ENCODE peak calls at places on chromosomes 1 and 21, in seven cellular contexts. A is stimulated activated CD4-positive, alpha-beta T cell treated with anti-CD3 and anti-CD28 coated beads, Interleukin-12 subunit alpha, Interleukin-12 subunit beta, amount 100 ng/mL, for 4 hours; O is HCEC 1CT; X is A549; J is heart right ventricle; T is endothelial cell; M is breast epithelium. W is an unnamed sample.

GRCh38 chr1:236502972-236503639 is 20.7 kb upstream of the LGALS8 start:
- DNase-seq in A (no peak), O (peak), X (peak), J (peak), T (peak), M (no peak), W (peak)

GRCh38 chr1:150156868-150157603 is 7.3 kb downstream of the PLEKHO1 start:
- DNase-seq in A (no peak), O (peak), X (no peak), J (no peak), T (no peak), M (no peak), W (no peak)

GRCh38 chr1:181044449-181044966 is 10.7 kb downstream of the MR1 start:
- DNase-seq in A (peak), O (no peak), X (peak), J (no peak), T (no peak), M (no peak), W (no peak)

GRCh38 chr21:46316708-46317324 is 6.9 kb downstream of the C21orf58 start:
- DNase-seq in A (no peak), O (no peak), X (no peak), J (no peak), T (no peak), M (no peak), W (no peak)

GRCh38 chr1:236400061-236400638 is 6.1 kb downstream of the EDARADD start:
- DNase-seq in A (no peak), O (no peak), X (no peak), J (no peak), T (peak), M (no peak), W (no peak)

GRCh38 chr1:48552420-48552819 is 80.4 kb upstream of the SPATA6 start:
- DNase-seq in A (no peak), O (no peak), X (no peak), J (no peak), T (no peak), M (no peak), W (peak)

GRCh38 chr1:3564921-3565831 is 46.1 kb downstream of the MEGF6 start:
- DNase-seq in A (peak), O (no peak), X (peak), J (no peak), T (peak), M (no peak), W (peak)

GRCh38 chr1:112954059-112954458 is 1.9 kb downstream of the SLC16A1 start:
- DNase-seq in A (no peak), O (no peak), X (no peak), J (no peak), T (no peak), M (no peak), W (peak)

GRCh38 chr1:76162254-76162653 is 87.7 kb downstream of the ST6GALNAC3 start:
- DNase-seq in A (no peak), O (no peak), X (no peak), J (no peak), T (no peak), M (no peak), W (no peak)

W was measured in erythroblast.